ENCODE peak calls at places on chromosomes 7 and 10, in eight cellular contexts. G, N, X, H, K, O, E and T are unnamed samples.

GRCh38 chr7:82036146-82036886 is 266.5 kb upstream of the HGF start:
- DNase-seq in G (no peak), N (no peak), X (no peak), H (no peak), K (no peak), O (no peak), E (no peak), T (no peak)

GRCh38 chr7:47371317-47371716 is 210.6 kb downstream of the TNS3 start:
- DNase-seq in G (no peak), N (no peak), X (no peak), H (no peak), K (no peak), O (no peak), E (no peak), T (no peak)

GRCh38 chr10:56632537-56632936 is 271.5 kb upstream of the ZWINT start:
- DNase-seq in G (no peak), N (no peak), X (no peak), H (no peak), K (no peak), O (no peak), E (no peak), T (no peak)

GRCh38 chr10:92688573-92688926 is 1.2 kb upstream of the HHEX start:
- DNase-seq in G (no peak), N (no peak), X (no peak), H (no peak), K (no peak), O (no peak), E (no peak), T (no peak)

GRCh38 chr10:113175756-113176651 is 226.0 kb downstream of the TCF7L2 start:
- DNase-seq in G (no peak), N (no peak), X (no peak), H (no peak), K (no peak), O (no peak), E (no peak), T (no peak)

GRCh38 chr10:98436704-98437103 is 10.0 kb downstream of the HPS1 start:
- DNase-seq in G (no peak), N (no peak), X (no peak), H (no peak), K (no peak), O (no peak), E (no peak), T (no peak)

GRCh38 chr10:101777085-101777856 is 1.4 kb upstream of the FGF8 start:
- DNase-seq in G (no peak), N (no peak), X (no peak), H (no peak), K (no peak), O (peak; percentile 11), E (no peak), T (no peak)

GRCh38 chr7:33921216-33921938 is 16.0 kb downstream of the BMPER start:
- DNase-seq in G (no peak), N (no peak), X (no peak), H (no peak), K (no peak), O (peak; percentile 35), E (no peak), T (no peak)

GRCh38 chr10:78870458-78870857 is 198.3 kb upstream of the ZMIZ1 start:
- DNase-seq in G (no peak), N (no peak), X (no peak), H (no peak), K (no peak), O (no peak), E (no peak), T (no peak)

GRCh38 chr10:112835933-112836564 is 114.0 kb upstream of the TCF7L2 start:
- DNase-seq in G (no peak), N (no peak), X (no peak), H (no peak), K (no peak), O (no peak), E (no peak), T (peak; percentile 60)

GRCh38 chr10:101781984-101782810 is 1.0 kb downstream of the NPM3 start:
- DNase-seq in G (peak; percentile 35), N (no peak), X (no peak), H (no peak), K (no peak), O (peak; percentile 21), E (no peak), T (no peak)

GRCh38 chr10:80284522-80284921 is 4.9 kb downstream of the MAT1A start:
- DNase-seq in G (no peak), N (no peak), X (no peak), H (no peak), K (no peak), O (no peak), E (no peak), T (no peak)

GRCh38 chr10:11898372-11899066 is 75.4 kb downstream of the PROSER2 start:
- DNase-seq in G (peak; percentile 69), N (peak; percentile 84), X (peak; percentile 44), H (no peak), K (no peak), O (peak; percentile 78), E (peak; percentile 86), T (peak; percentile 89)

GRCh38 chr7:35253182-35253679 is 669 bp downstream of the TBX20 start:
- DNase-seq in G (no peak), N (no peak), X (no peak), H (no peak), K (no peak), O (no peak), E (no peak), T (no peak)

GRCh38 chr7:35254496-35255416 is 856 bp upstream of the TBX20 start:
- DNase-seq in G (no peak), N (no peak), X (no peak), H (no peak), K (no peak), O (no peak), E (no peak), T (no peak)

GRCh38 chr7:35252584-35252983 is 1.3 kb downstream of the TBX20 start:
- DNase-seq in G (no peak), N (no peak), X (no peak), H (no peak), K (no peak), O (no peak), E (no peak), T (no peak)

GRCh38 chr7:35255417-35255798 is 1.5 kb upstream of the TBX20 start:
- DNase-seq in G (no peak), N (no peak), X (no peak), H (no peak), K (no peak), O (no peak), E (no peak), T (no peak)

GRCh38 chr7:35253680-35254495 is at the start of gene TBX20:
- DNase-seq in G (no peak), N (no peak), X (no peak), H (no peak), K (no peak), O (peak; percentile 35), E (peak; percentile 30), T (no peak)
- TF ChIP-seq POLR2AphosphoS5 in G (no peak), N (no peak), X (no peak), H (no peak), K (no peak), O (peak; percentile 13), E (no peak), T (no peak)

DNA sequence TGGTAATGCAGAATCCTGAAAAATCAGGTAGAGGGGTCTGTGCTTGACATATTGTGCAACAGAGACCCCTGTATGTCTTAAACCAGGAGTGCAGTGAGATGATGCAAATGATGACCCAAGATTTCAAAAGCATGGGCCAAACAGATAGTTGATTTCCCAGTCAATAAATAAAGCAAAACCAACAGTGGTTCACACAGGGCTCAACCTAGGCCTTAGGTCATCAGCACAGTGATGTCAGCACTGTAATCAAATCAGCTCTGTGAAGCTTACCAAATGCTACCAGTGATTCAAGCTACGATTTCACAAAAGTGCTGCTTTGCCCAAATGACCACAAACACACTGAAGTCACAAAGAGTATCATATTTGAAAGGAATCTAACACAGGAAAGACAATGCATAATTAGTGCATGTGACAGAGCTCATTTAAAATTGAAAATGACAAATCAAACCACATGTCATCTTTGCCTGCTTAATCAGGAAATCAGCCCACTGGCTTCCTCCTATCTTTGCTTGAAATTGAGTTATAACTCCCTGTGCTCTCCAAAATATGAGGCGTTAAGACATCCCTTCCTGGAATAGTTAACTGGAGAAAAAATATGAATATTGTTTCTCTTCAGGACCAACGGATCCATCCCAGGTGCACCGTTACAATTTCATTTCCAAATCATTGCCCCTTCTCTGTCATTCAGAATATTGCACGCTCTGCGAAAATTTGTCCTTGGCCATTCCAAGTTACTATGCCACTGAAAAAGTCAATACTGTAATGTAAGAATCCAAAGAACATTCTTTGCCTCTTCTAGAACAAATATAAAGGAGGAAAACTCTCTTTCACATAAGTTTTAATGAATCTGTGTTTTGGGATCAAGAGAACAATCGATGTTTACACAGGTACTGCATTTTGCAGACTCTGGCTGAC is 41.9 kb upstream of the ASL start:
- DNase-seq in G (no peak), N (no peak), X (no peak), H (no peak), K (no peak), O (no peak), E (no peak), T (no peak)
- H3K9me3 ChIP-seq in G (no peaks in the 10 kb centered on the region), N (no peaks in the 10 kb centered on the region), X (no peaks in the 10 kb centered on the region), H (no peaks in the 10 kb centered on the region), K (no peaks in the 10 kb centered on the region), O (no peaks in the 10 kb centered on the region), E (no peaks in the 10 kb centered on the region), T (no peaks in the 10 kb centered on the region)

DNA sequence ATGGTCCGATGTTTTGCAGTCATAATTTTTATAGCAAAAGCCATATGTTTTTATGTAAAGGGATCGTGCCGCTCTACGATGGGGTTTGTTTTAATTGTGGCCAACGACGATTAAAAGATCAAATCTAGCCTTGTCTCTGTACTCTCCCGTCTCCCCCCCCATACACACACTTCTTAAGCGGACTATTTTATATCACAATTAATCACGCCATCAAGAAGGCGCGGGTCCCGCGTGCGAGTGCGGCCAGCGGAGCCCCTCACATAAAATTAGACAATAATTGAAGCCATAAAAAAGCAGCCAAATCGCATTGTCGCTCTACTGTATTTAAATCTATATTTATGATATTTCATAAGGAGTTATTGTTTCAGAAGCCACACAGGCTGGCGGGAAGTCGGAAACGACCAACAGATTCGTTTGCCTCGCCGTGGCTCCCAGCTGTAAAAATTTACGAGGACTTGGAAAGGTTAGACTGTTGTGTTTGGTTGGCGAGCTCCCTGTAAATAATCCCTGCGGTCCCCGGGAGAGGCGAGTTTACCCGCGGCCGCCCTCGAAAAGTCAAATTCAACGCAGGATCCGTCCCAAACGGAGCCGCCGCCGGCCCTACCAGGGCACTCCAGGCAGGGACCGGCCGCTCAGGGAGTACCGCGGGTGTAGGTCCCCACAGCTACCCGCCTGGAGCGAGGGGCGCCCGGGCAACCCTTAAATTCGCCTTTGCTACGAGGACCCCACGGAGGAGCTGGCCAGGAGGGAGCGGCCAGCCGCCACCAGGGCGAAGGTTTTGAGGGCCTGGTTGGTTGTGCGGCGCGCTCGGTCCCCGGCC is 528 bp upstream of the HOXA9 start:
- DNase-seq in G (no peak), N (no peak), X (peak; percentile 81), H (no peak), K (no peak), O (no peak), E (no peak), T (no peak)
- TF ChIP-seq POLR2AphosphoS5 in G (peak; percentile 10), N (no peak), X (no peak), H (no peak), K (no peak), O (no peak), E (no peak), T (no peak)

DNA sequence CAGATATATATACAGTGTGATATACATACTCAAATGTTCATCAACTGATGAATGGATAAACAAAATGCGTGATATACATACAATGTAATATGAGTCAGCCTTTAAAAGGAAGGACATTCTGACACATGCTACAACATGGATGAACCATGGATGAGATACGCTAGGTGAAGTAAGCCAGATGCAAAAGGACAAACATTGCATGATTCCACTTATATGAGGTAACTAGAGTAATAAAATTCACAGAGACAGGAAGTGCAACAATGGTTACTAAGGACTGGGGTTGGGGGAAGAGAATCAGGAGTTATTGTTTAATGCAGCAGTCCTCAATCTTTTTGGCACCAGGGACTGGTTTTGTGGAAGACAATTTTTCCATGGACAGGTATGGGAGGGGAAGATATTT is 47.3 kb upstream of the PIK3AP1 start:
- DNase-seq in G (no peak), N (no peak), X (no peak), H (no peak), K (no peak), O (no peak), E (no peak), T (no peak)
- H3K9me3 ChIP-seq in G (peaks cover 5% of the 10 kb centered on the region), N (no peaks in the 10 kb centered on the region), X (no peaks in the 10 kb centered on the region), H (peaks cover 23% of the 10 kb centered on the region), K (peaks cover 4% of the 10 kb centered on the region), O (peaks cover 6% of the 10 kb centered on the region), E (no peaks in the 10 kb centered on the region), T (peaks cover 9% of the 10 kb centered on the region)